ENCODE peak calls at places on chromosomes 16 and 17, in nine cellular contexts. L is ascending aorta, M is BJ, D is left ventricle myocardium inferior, U is cardiac fibroblast, E is Peyer's patch, B is tibial nerve, W is K562, A is IMR-90. Q is an unnamed sample.
A peak's percentile ranks its signal among the peaks of the same experiment; 100 is the strongest.

GRCh38 chr17:21024024-21024423 is 18.8 kb downstream of the USP22 start:
- DNase-seq in L (no peak), M (no peak), D (no peak), U (no peak), E (no peak), B (no peak), W (no peak), A (peak; percentile 67), Q (no peak)

GRCh38 chr17:57988301-57989010 is 402 bp upstream of the VEZF1 start:
- DNase-seq in L (peak; percentile 83), M (no peak), D (peak; percentile 82), U (peak; percentile 64), E (peak; percentile 71), B (peak; percentile 32), W (peak; percentile 79), A (peak; percentile 66), Q (peak; percentile 74)

GRCh38 chr16:87350681-87351319 is 32.8 kb downstream of the FBXO31 start:
- DNase-seq in L (no peak), M (peak; percentile 37), D (no peak), U (peak; percentile 9), E (no peak), B (no peak), W (no peak), A (peak; percentile 43), Q (no peak)

GRCh38 chr17:45976755-45977505 is 22.1 kb upstream of the STH start:
- DNase-seq in L (no peak), M (no peak), D (no peak), U (no peak), E (no peak), B (no peak), W (peak; percentile 96), A (peak; percentile 22), Q (no peak)

GRCh38 chr16:9042533-9042932 is 48.9 kb upstream of the HAPSTR1 start:
- DNase-seq in L (no peak), M (no peak), D (no peak), U (no peak), E (no peak), B (no peak), W (no peak), A (no peak), Q (no peak)

GRCh38 chr17:41177727-41178271 is at the start of gene KRTAP4-2:
- DNase-seq in L (no peak), M (no peak), D (no peak), U (no peak), E (no peak), B (no peak), W (no peak), A (no peak), Q (no peak)

GRCh38 chr16:4801051-4801961 is 1.1 kb downstream of the ROGDI start:
- DNase-seq in L (no peak), M (no peak), D (no peak), U (no peak), E (no peak), B (no peak), W (no peak), A (no peak), Q (no peak)

GRCh38 chr17:70622382-70623260 is 453.3 kb downstream of the KCNJ2 start:
- DNase-seq in L (no peak), M (no peak), D (peak; percentile 38), U (peak; percentile 48), E (no peak), B (no peak), W (peak; percentile 43), A (peak; percentile 18), Q (peak; percentile 58)

GRCh38 chr16:4216631-4217030 is 25.2 kb downstream of the SRL start:
- DNase-seq in L (no peak), M (no peak), D (no peak), U (no peak), E (no peak), B (no peak), W (no peak), A (peak; percentile 36), Q (no peak)

GRCh38 chr17:33390479-33391027 is 97.5 kb upstream of the ASIC2 start:
- DNase-seq in L (no peak), M (peak; percentile 79), D (no peak), U (peak; percentile 2), E (no peak), B (no peak), W (no peak), A (no peak), Q (no peak)

GRCh38 chr17:16915752-16916556 is 56.0 kb downstream of the TNFRSF13B start:
- DNase-seq in L (peak; percentile 61), M (no peak), D (peak; percentile 40), U (peak; percentile 59), E (peak; percentile 72), B (peak; percentile 38), W (peak; percentile 36), A (peak; percentile 16), Q (no peak)

GRCh38 chr16:12340151-12340733 is 363.7 kb downstream of the SNX29 start:
- DNase-seq in L (no peak), M (peak; percentile 39), D (no peak), U (peak; percentile 80), E (peak; percentile 23), B (peak; percentile 18), W (peak; percentile 50), A (peak; percentile 73), Q (peak; percentile 75)

GRCh38 chr17:7042507-7043194 is 1.2 kb downstream of the SLC16A11 start:
- DNase-seq in L (no peak), M (no peak), D (no peak), U (no peak), E (peak; percentile 27), B (no peak), W (no peak), A (no peak), Q (no peak)

GRCh38 chr17:61361084-61361483 is 38.6 kb upstream of the TBX2 start:
- DNase-seq in L (no peak), M (peak; percentile 53), D (no peak), U (peak; percentile 88), E (no peak), B (no peak), W (no peak), A (peak; percentile 84), Q (peak; percentile 76)

GRCh38 chr17:62708587-62708986 is 81.1 kb downstream of the MRC2 start:
- DNase-seq in L (no peak), M (no peak), D (no peak), U (no peak), E (no peak), B (no peak), W (no peak), A (no peak), Q (no peak)

GRCh38 chr17:54901230-54901847 is 687 bp downstream of the TOM1L1 start:
- DNase-seq in L (peak; percentile 70), M (no peak), D (no peak), U (peak; percentile 66), E (no peak), B (no peak), W (no peak), A (peak; percentile 8), Q (peak; percentile 19)
- H3K4me3 ChIP-seq in L (peak overlapping the region; percentile 68), M (peak overlapping the region; percentile 86), D (peak overlapping the region; percentile 74), U (peak overlapping the region; percentile 74), E (peak overlapping the region; percentile 51), B (peak overlapping the region; percentile 25), W (peak overlapping the region; percentile 69), A (peak overlapping the region; percentile 82), Q (peak overlapping the region; percentile 76)

GRCh38 chr16:28879841-28880588 is 1.7 kb downstream of the ATP2A1 start:
- DNase-seq in L (peak; percentile 91), M (peak; percentile 15), D (peak; percentile 88), U (peak; percentile 83), E (peak; percentile 87), B (peak; percentile 79), W (peak; percentile 95), A (peak; percentile 78), Q (peak; percentile 88)
- TF ChIP-seq CTCF in L (no peak), M (no peak), D (peak; percentile 50), U (no peak), E (peak; percentile 32), B (peak; percentile 22), W (no peak), A (no peak), Q (no peak)

GRCh38 chr16:74052006-74052405 is 244.6 kb upstream of the PSMD7 start:
- DNase-seq in L (no peak), M (no peak), D (no peak), U (no peak), E (no peak), B (no peak), W (no peak), A (no peak), Q (no peak)

GRCh38 chr16:74049027-74049426 is 247.6 kb upstream of the PSMD7 start:
- DNase-seq in L (no peak), M (no peak), D (no peak), U (no peak), E (no peak), B (no peak), W (no peak), A (no peak), Q (no peak)

GRCh38 chr16:74053784-74054306 is 242.8 kb upstream of the PSMD7 start:
- DNase-seq in L (no peak), M (no peak), D (no peak), U (no peak), E (no peak), B (no peak), W (no peak), A (no peak), Q (no peak)

GRCh38 chr16:74053310-74053709 is 243.3 kb upstream of the PSMD7 start:
- DNase-seq in L (no peak), M (no peak), D (no peak), U (no peak), E (no peak), B (no peak), W (no peak), A (no peak), Q (no peak)
- H3K4me3 ChIP-seq in L (no peak overlapping the region), M (no peak overlapping the region), D (no peak overlapping the region), U (no peak overlapping the region), E (no peak overlapping the region), B (no peak overlapping the region), W (no peak overlapping the region), A (no peak overlapping the region), Q (no peak overlapping the region)

GRCh38 chr17:22704674-22705073 is 1012.4 kb downstream of the KCNJ18 start:
- DNase-seq in L (no peak), M (no peak), D (no peak), U (no peak), E (no peak), B (no peak), W (no peak), A (no peak), Q (no peak)

GRCh38 chr17:22707626-22708025 is 1015.3 kb downstream of the KCNJ18 start:
- DNase-seq in L (no peak), M (no peak), D (no peak), U (no peak), E (no peak), B (no peak), W (no peak), A (no peak), Q (no peak)

GRCh38 chr17:22703204-22703603 is 1010.9 kb downstream of the KCNJ18 start:
- DNase-seq in L (no peak), M (no peak), D (no peak), U (no peak), E (no peak), B (no peak), W (peak; percentile 25), A (no peak), Q (no peak)

GRCh38 chr17:22703786-22704441 is 1011.6 kb downstream of the KCNJ18 start:
- DNase-seq in L (no peak), M (no peak), D (no peak), U (no peak), E (no peak), B (no peak), W (peak; percentile 41), A (no peak), Q (no peak)
- TF ChIP-seq CTCF in L (no peak), M (no peak), D (no peak), U (no peak), E (no peak), B (no peak), W (peak; percentile 54), A (no peak), Q (no peak)

GRCh38 chr17:74467221-74467951 is 952 bp downstream of the CD300A start:
- DNase-seq in L (no peak), M (no peak), D (no peak), U (no peak), E (peak; percentile 69), B (no peak), W (no peak), A (no peak), Q (no peak)
- H3K4me3 ChIP-seq in L (peak overlapping the region; percentile 45), M (no peak overlapping the region), D (peak overlapping the region; percentile 53), U (no peak overlapping the region), E (peak overlapping the region; percentile 51), B (peak overlapping the region; percentile 16), W (no peak overlapping the region), A (no peak overlapping the region), Q (no peak overlapping the region)